ENCODE peak calls at places on chromosome 13, in seven cellular contexts. T, P, Y, K, A, X and V are unnamed samples.

GRCh38 chr13:20399515-20399914 is 126.1 kb downstream of the CRYL1 start:
- DNase-seq in T (no peak), P (no peak), Y (no peak), K (no peak), A (no peak), X (no peak), V (no peak)

GRCh38 chr13:39676315-39676876 is 20.9 kb downstream of the COG6 start:
- DNase-seq in T (no peak), P (peak; percentile 76), Y (no peak), K (peak; percentile 36), A (no peak), X (peak; percentile 15), V (no peak)

GRCh38 chr13:23323946-23324709 is 109.4 kb downstream of the SACS start:
- DNase-seq in T (no peak), P (no peak), Y (no peak), K (no peak), A (no peak), X (no peak), V (no peak)

GRCh38 chr13:80072231-80072630 is 268.7 kb downstream of the SPRY2 start:
- DNase-seq in T (no peak), P (no peak), Y (no peak), K (no peak), A (no peak), X (no peak), V (no peak)

GRCh38 chr13:65378484-65378883 is 1851.7 kb downstream of the PCDH9 start:
- DNase-seq in T (no peak), P (no peak), Y (no peak), K (no peak), A (no peak), X (no peak), V (no peak)

GRCh38 chr13:54536112-54536511 is 1507.5 kb downstream of the OLFM4 start:
- DNase-seq in T (peak; percentile 0), P (peak; percentile 0), Y (no peak), K (no peak), A (no peak), X (no peak), V (no peak)

GRCh38 chr13:95643009-95643408 is 1.5 kb downstream of the DZIP1 start:
- DNase-seq in T (no peak), P (peak; percentile 26), Y (no peak), K (no peak), A (no peak), X (no peak), V (no peak)

GRCh38 chr13:42865703-42866102 is 84.3 kb downstream of the FAM216B start:
- DNase-seq in T (no peak), P (no peak), Y (no peak), K (no peak), A (no peak), X (no peak), V (no peak)

GRCh38 chr13:33611016-33611805 is 206.7 kb upstream of the RFC3 start:
- DNase-seq in T (peak; percentile 64), P (no peak), Y (peak; percentile 88), K (peak; percentile 89), A (no peak), X (no peak), V (peak; percentile 88)

GRCh38 chr13:40483601-40484000 is 182.8 kb downstream of the FOXO1 start:
- DNase-seq in T (peak; percentile 85), P (no peak), Y (no peak), K (no peak), A (no peak), X (no peak), V (no peak)

GRCh38 chr13:97434417-97435296 is 688 bp downstream of the RAP2A start:
- DNase-seq in T (no peak), P (peak; percentile 44), Y (peak; percentile 66), K (peak; percentile 39), A (peak; percentile 44), X (peak; percentile 44), V (peak; percentile 59)

GRCh38 chr13:36543671-36544070 is 111.4 kb downstream of the CCNA1 start:
- DNase-seq in T (no peak), P (no peak), Y (no peak), K (peak; percentile 91), A (no peak), X (no peak), V (no peak)

GRCh38 chr13:27038323-27038722 is 133.3 kb downstream of the USP12 start:
- DNase-seq in T (no peak), P (peak; percentile 79), Y (no peak), K (no peak), A (no peak), X (no peak), V (no peak)

GRCh38 chr13:31037351-31037750 is 104.9 kb downstream of the TEX26 start:
- DNase-seq in T (no peak), P (no peak), Y (no peak), K (no peak), A (no peak), X (no peak), V (no peak)

GRCh38 chr13:111914241-111915103 is 152.5 kb upstream of the SOX1 start:
- DNase-seq in T (no peak), P (no peak), Y (no peak), K (no peak), A (no peak), X (no peak), V (peak; percentile 26)

GRCh38 chr13:33321686-33322473 is 36.3 kb upstream of the STARD13 start:
- DNase-seq in T (no peak), P (peak; percentile 44), Y (no peak), K (no peak), A (no peak), X (no peak), V (no peak)

GRCh38 chr13:101178394-101178793 is 237.9 kb downstream of the NALCN start:
- DNase-seq in T (no peak), P (no peak), Y (no peak), K (no peak), A (no peak), X (no peak), V (no peak)

GRCh38 chr13:94701313-94702180 is 10.8 kb downstream of the SOX21 start:
- DNase-seq in T (no peak), P (no peak), Y (no peak), K (no peak), A (peak; percentile 3), X (no peak), V (no peak)

GRCh38 chr13:34657716-34658115 is 284.4 kb upstream of the NBEA start:
- DNase-seq in T (no peak), P (peak; percentile 79), Y (no peak), K (no peak), A (no peak), X (no peak), V (no peak)

GRCh38 chr13:46295531-46296464 is 84.1 kb downstream of the LRRC63 start:
- DNase-seq in T (peak; percentile 5), P (peak; percentile 70), Y (peak; percentile 81), K (no peak), A (peak; percentile 15), X (peak; percentile 58), V (peak; percentile 90)

GRCh38 chr13:44819245-44819644 is 170.0 kb downstream of the NUFIP1 start:
- DNase-seq in T (no peak), P (peak; percentile 87), Y (no peak), K (no peak), A (no peak), X (peak; percentile 15), V (no peak)

GRCh38 chr13:67048793-67049150 is 181.4 kb downstream of the PCDH9 start:
- DNase-seq in T (no peak), P (peak; percentile 12), Y (no peak), K (no peak), A (no peak), X (no peak), V (no peak)

GRCh38 chr13:113116871-113117271 is 5.7 kb upstream of the F10 start:
- DNase-seq in T (no peak), P (no peak), Y (peak; percentile 27), K (no peak), A (no peak), X (no peak), V (peak; percentile 38)

GRCh38 chr13:102948006-102948405 is 102.2 kb downstream of the ERCC5 start:
- DNase-seq in T (peak; percentile 60), P (no peak), Y (no peak), K (peak; percentile 50), A (no peak), X (no peak), V (no peak)

GRCh38 chr13:47707414-47707813 is 293.7 kb downstream of the SUCLA2 start:
- DNase-seq in T (no peak), P (no peak), Y (no peak), K (no peak), A (no peak), X (no peak), V (no peak)

GRCh38 chr13:111216166-111216960 is 101.3 kb downstream of the ARHGEF7 start:
- DNase-seq in T (no peak), P (peak; percentile 42), Y (no peak), K (peak; percentile 38), A (peak; percentile 34), X (peak; percentile 43), V (peak; percentile 54)

GRCh38 chr13:28705734-28706133 is 13.0 kb downstream of the SLC46A3 start:
- DNase-seq in T (peak; percentile 6), P (no peak), Y (no peak), K (no peak), A (no peak), X (no peak), V (no peak)